ENCODE peak calls at places on chromosomes 11 and 22, in five cellular contexts. T is adipocyte, C is mesothelial cell of epicardium, P is NCI-H1694, L is EH. E is an unnamed sample.

GRCh38 chr11:47466701-47467250 is 17.8 kb upstream of the RAPSN start:
- DNase-seq in C (no peak), P (peak; percentile 28), T (peak; percentile 45), L (peak; percentile 43), E (peak; percentile 82)

GRCh38 chr22:43247546-43248260 is 60.8 kb upstream of the TTLL12 start:
- DNase-seq in T (no peak), C (no peak), L (no peak), P (no peak), E (no peak)

GRCh38 chr11:79312591-79313267 is 128.1 kb downstream of the TENM4 start:
- DNase-seq in P (no peak), T (peak; percentile 3), L (no peak), C (no peak), E (no peak)

GRCh38 chr22:45881524-45881875 is 95.5 kb downstream of the WNT7B start:
- DNase-seq in P (no peak), L (no peak), C (no peak), T (no peak), E (no peak)

GRCh38 chr22:42280836-42281235 is 10.4 kb upstream of the TCF20 start:
- DNase-seq in P (no peak), C (no peak), L (no peak), T (no peak), E (no peak)

GRCh38 chr22:38347181-38347943 is 30.1 kb upstream of the CSNK1E start:
- DNase-seq in C (peak; percentile 29), P (no peak), T (no peak), L (no peak), E (no peak)

GRCh38 chr11:99197477-99197876 is 176.7 kb downstream of the CNTN5 start:
- DNase-seq in C (no peak), T (no peak), P (no peak), L (no peak), E (no peak)

GRCh38 chr22:30027169-30027568 is 53.1 kb upstream of the HORMAD2 start:
- DNase-seq in L (no peak), T (no peak), C (no peak), P (no peak), E (no peak)

GRCh38 chr11:11813288-11813962 is 28.3 kb upstream of the USP47 start:
- DNase-seq in T (peak; percentile 96), P (no peak), L (peak; percentile 98), C (no peak), E (no peak)

GRCh38 chr22:20610243-20610686 is 102.9 kb downstream of the MED15 start:
- DNase-seq in T (no peak), C (no peak), L (no peak), P (no peak), E (no peak)

GRCh38 chr11:92948116-92948515 is 21.3 kb upstream of the MTNR1B start:
- DNase-seq in P (no peak), C (no peak), T (no peak), L (no peak), E (no peak)

GRCh38 chr11:116874251-116874650 is 36.8 kb upstream of the APOA1 start:
- DNase-seq in T (no peak), L (peak; percentile 82), C (no peak), P (no peak), E (no peak)

GRCh38 chr11:19284881-19285280 is 44.1 kb upstream of the E2F8 start:
- DNase-seq in T (no peak), P (no peak), C (no peak), L (no peak), E (no peak)